ENCODE peak calls at places on chromosome 1, in eight cellular contexts. N, X, C, H, K, U, R and T are unnamed samples.
A peak's percentile ranks its signal among the peaks of the same experiment; 100 is the strongest.

GRCh38 chr1:203807211-203807610 is 11.8 kb downstream of the ZBED6 start:
- DNase-seq in N (no peak), C (no peak), H (no peak), U (peak; percentile 80), X (no peak), K (no peak), R (no peak), T (no peak)

GRCh38 chr1:225651872-225652725 is 824 bp downstream of the ENAH start:
- DNase-seq in N (no peak), C (peak; percentile 22), U (peak; percentile 41), K (no peak), H (peak; percentile 39), X (no peak), R (no peak), T (no peak)

GRCh38 chr1:109891930-109892329 is 18.7 kb upstream of the CSF1 start:
- DNase-seq in H (no peak), R (no peak), K (no peak), X (no peak), N (no peak), C (no peak), U (no peak), T (no peak)

GRCh38 chr1:222887127-222887461 is 72.3 kb downstream of the DISP1 start:
- DNase-seq in N (no peak), U (no peak), H (no peak), C (no peak), K (no peak), X (no peak), R (no peak), T (no peak)

GRCh38 chr1:46399307-46399706 is 5.2 kb downstream of the FAAH start:
- DNase-seq in R (no peak), K (no peak), U (no peak), H (no peak), N (no peak), C (no peak), X (no peak), T (no peak)

GRCh38 chr1:41582351-41582750 is 97.9 kb upstream of the EDN2 start:
- DNase-seq in U (no peak), R (no peak), N (no peak), X (peak; percentile 11), C (no peak), K (no peak), H (no peak), T (no peak)

GRCh38 chr1:216502528-216503162 is 79.4 kb upstream of the USH2A start:
- DNase-seq in X (no peak), U (no peak), K (no peak), R (no peak), C (no peak), H (no peak), N (no peak), T (no peak)

GRCh38 chr1:212718499-212718898 is 18.9 kb upstream of the BATF3 start:
- DNase-seq in H (no peak), U (no peak), R (no peak), C (no peak), K (no peak), N (no peak), X (no peak), T (no peak)

GRCh38 chr1:150161747-150162581 is 12.2 kb downstream of the PLEKHO1 start:
- DNase-seq in R (no peak), U (no peak), X (no peak), N (no peak), H (no peak), K (no peak), C (no peak), T (no peak)

GRCh38 chr1:236148471-236148847 is 6.1 kb downstream of the GPR137B start:
- DNase-seq in C (no peak), X (no peak), N (no peak), H (no peak), R (no peak), K (peak; percentile 78), U (peak; percentile 31), T (no peak)

GRCh38 chr1:53410100-53410541 is 49.1 kb upstream of the DMRTB1 start:
- DNase-seq in R (no peak), K (peak; percentile 78), N (no peak), H (no peak), U (no peak), C (no peak), X (no peak), T (no peak)

GRCh38 chr1:207259391-207259790 is 62.1 kb upstream of the CD55 start:
- DNase-seq in X (no peak), H (no peak), R (no peak), K (no peak), C (peak; percentile 13), U (peak; percentile 16), N (no peak), T (no peak)

GRCh38 chr1:208101661-208102431 is 142.3 kb downstream of the PLXNA2 start:
- DNase-seq in R (no peak), X (no peak), U (peak; percentile 23), K (no peak), N (no peak), C (no peak), H (peak; percentile 91), T (no peak)

GRCh38 chr1:67749263-67749843 is 64.4 kb downstream of the GADD45A start:
- DNase-seq in H (no peak), K (peak; percentile 88), C (no peak), R (no peak), U (no peak), X (peak; percentile 35), N (no peak), T (no peak)

GRCh38 chr1:5455651-5456050 is 536.6 kb downstream of the NPHP4 start:
- DNase-seq in X (no peak), R (no peak), H (no peak), N (no peak), U (no peak), C (no peak), K (no peak), T (no peak)

GRCh38 chr1:77313491-77313890 is 31.7 kb downstream of the AK5 start:
- DNase-seq in K (no peak), R (no peak), C (no peak), N (no peak), U (peak; percentile 27), X (peak; percentile 35), H (no peak), T (no peak)

GRCh38 chr1:225823811-225824261 is 13.9 kb downstream of the EPHX1 start:
- DNase-seq in X (no peak), K (no peak), N (no peak), H (peak; percentile 56), R (no peak), C (no peak), U (no peak), T (no peak)

GRCh38 chr1:113898243-113898814 is 6.3 kb downstream of the AP4B1 start:
- DNase-seq in X (no peak), R (no peak), C (no peak), K (no peak), H (no peak), U (no peak), N (no peak), T (no peak)

DNA sequence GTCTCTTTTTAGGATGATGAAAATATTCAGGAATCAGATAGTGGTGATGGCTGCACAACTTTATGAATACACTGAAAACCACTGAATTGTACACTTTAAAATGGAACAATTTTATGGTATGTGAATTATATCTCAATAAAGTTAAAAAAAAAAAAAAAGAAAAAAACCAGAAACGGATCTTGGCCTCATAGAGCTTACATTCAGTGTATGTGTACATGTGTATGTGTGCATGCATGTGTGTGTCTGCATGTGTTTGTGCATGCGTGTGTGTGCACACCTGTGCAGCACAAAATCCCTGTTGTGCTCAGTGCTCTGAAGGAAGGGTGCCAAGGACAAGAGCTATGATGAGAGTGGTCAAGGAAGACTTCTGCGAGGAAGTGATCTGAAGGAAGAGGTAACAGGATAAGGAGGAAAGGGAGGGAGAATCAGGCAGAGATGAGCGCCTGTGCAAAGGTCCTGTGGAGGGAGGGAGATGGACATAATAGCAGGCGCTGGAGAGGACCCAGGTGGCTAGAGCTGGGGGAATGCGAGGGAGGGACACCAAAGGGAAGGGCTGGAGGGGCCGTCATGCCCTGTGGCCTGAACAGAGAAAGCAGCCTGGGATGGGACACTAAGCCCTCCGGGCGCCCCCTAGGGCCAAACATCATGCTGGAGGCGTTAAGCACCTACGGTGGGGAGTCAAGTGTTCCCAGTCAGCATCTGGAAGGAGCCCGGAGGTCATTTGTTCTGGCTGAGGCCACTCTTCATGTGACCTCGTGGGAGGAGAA is 25.2 kb downstream of the NKAIN1 start:
- DNase-seq in U (no peak), X (no peak), N (no peak), H (no peak), C (no peak), R (no peak), K (no peak), T (no peak)
- TF ChIP-seq CTCF in U (no peak), X (no peak), N (no peak), H (no peak), C (no peak), R (no peak), K (no peak), T (no peak)

GRCh38 chr1:229370601-229371021 is 27.8 kb upstream of the CCSAP start:
- DNase-seq in K (no peak), R (no peak), N (no peak), H (no peak), C (peak; percentile 78), U (no peak), X (no peak), T (peak; percentile 22)
- TF ChIP-seq CTCF in K (no peak), R (peak; percentile 5), N (no peak), H (no peak), C (peak; percentile 48), U (no peak), X (no peak), T (no peak)

GRCh38 chr1:230365723-230366307 is 60.3 kb downstream of the PGBD5 start:
- DNase-seq in U (no peak), H (no peak), C (no peak), R (no peak), X (no peak), N (no peak), K (no peak), T (no peak)
- TF ChIP-seq CTCF in U (no peak), H (no peak), C (peak; percentile 21), R (no peak), X (no peak), N (no peak), K (no peak), T (no peak)

GRCh38 chr1:175808573-175808972 is 65.2 kb upstream of the TNR start:
- DNase-seq in U (no peak), K (no peak), N (no peak), X (no peak), R (no peak), C (no peak), H (no peak), T (no peak)
- TF ChIP-seq CTCF in U (no peak), K (no peak), N (no peak), X (no peak), R (no peak), C (no peak), H (no peak), T (no peak)

GRCh38 chr1:29453502-29454240 is 217.3 kb downstream of the PTPRU start:
- DNase-seq in U (peak; percentile 8), C (no peak), N (no peak), H (no peak), K (no peak), X (no peak), R (peak; percentile 14), T (no peak)
- TF ChIP-seq CTCF in U (peak; percentile 7), C (peak; percentile 33), N (peak; percentile 16), H (no peak), K (no peak), X (no peak), R (peak; percentile 25), T (no peak)